ENCODE peak calls at places on chromosomes 12 and 14, in six cellular contexts. G is lung microvascular endothelial cell, J is body of pancreas, W is heart right ventricle, E is upper lobe of right lung, V is BE2C. Q is an unnamed sample.

GRCh38 chr12:14270392-14270791 is 95.1 kb upstream of the ATF7IP start:
- DNase-seq in G (no peak), V (no peak), W (no peak), J (no peak), E (no peak), Q (no peak)

GRCh38 chr14:105204206-105204930 is 23.3 kb upstream of the NUDT14 start:
- DNase-seq in J (peak; percentile 89), V (no peak), G (no peak), W (peak; percentile 77), E (peak; percentile 90), Q (peak; percentile 76)

GRCh38 chr12:82817368-82817767 is 130.7 kb downstream of the TMTC2 start:
- DNase-seq in G (peak; percentile 7), E (no peak), W (no peak), J (no peak), V (no peak), Q (no peak)

GRCh38 chr12:78530065-78530765 is 334.4 kb upstream of the SYT1 start:
- DNase-seq in W (no peak), J (no peak), V (no peak), G (no peak), E (no peak), Q (no peak)

GRCh38 chr12:47190271-47190750 is 110.6 kb upstream of the AMIGO2 start:
- DNase-seq in V (no peak), E (no peak), W (no peak), G (no peak), J (no peak), Q (no peak)

GRCh38 chr14:61388173-61388975 is 67.0 kb downstream of the PRKCH start:
- DNase-seq in V (no peak), W (no peak), J (no peak), G (peak; percentile 66), E (no peak), Q (no peak)

GRCh38 chr14:73741386-73741875 is 27.2 kb upstream of the PNMA1 start:
- DNase-seq in E (peak; percentile 82), W (peak; percentile 81), J (no peak), V (peak; percentile 74), G (peak; percentile 90), Q (peak; percentile 79)

GRCh38 chr12:93645702-93646101 is 31.5 kb upstream of the CRADD start:
- DNase-seq in V (no peak), G (peak; percentile 11), E (no peak), W (no peak), J (no peak), Q (no peak)

GRCh38 chr14:93984987-93985410 is 8.6 kb upstream of the ASB2 start:
- DNase-seq in W (no peak), E (no peak), J (peak; percentile 43), V (peak; percentile 59), G (peak; percentile 42), Q (peak; percentile 53)

GRCh38 chr12:2397356-2398045 is 344.7 kb downstream of the CACNA1C start:
- DNase-seq in E (no peak), W (no peak), J (no peak), G (no peak), V (no peak), Q (no peak)

GRCh38 chr12:2101798-2102197 is 49.0 kb downstream of the CACNA1C start:
- DNase-seq in V (no peak), W (no peak), E (no peak), G (no peak), J (no peak), Q (no peak)

GRCh38 chr12:120101182-120101581 is 15.4 kb downstream of the RAB35 start:
- DNase-seq in W (no peak), E (no peak), J (no peak), G (no peak), V (peak; percentile 56), Q (no peak)

GRCh38 chr12:116885496-116885895 is 4.3 kb upstream of the HRK start:
- DNase-seq in E (no peak), J (no peak), G (no peak), W (no peak), V (no peak), Q (no peak)

GRCh38 chr12:12194206-12194605 is 72.6 kb downstream of the LRP6 start:
- DNase-seq in W (no peak), G (peak; percentile 11), V (no peak), J (no peak), E (no peak), Q (no peak)

GRCh38 chr12:132310181-132311040 is 19.0 kb downstream of the GALNT9 start:
- DNase-seq in G (no peak), E (no peak), J (no peak), V (no peak), W (peak; percentile 1), Q (no peak)

GRCh38 chr12:6925543-6926279 is 2.0 kb upstream of the ATN1 start:
- DNase-seq in W (peak; percentile 71), E (peak; percentile 82), J (peak; percentile 63), V (peak; percentile 51), G (peak; percentile 87), Q (peak; percentile 73)

GRCh38 chr12:47787596-47788319 is 14.7 kb downstream of the SLC48A1 start:
- DNase-seq in G (no peak), V (no peak), W (peak; percentile 3), E (no peak), J (no peak), Q (peak; percentile 9)